ENCODE peak calls at places on chromosomes 13 and 19, in nine cellular contexts. V is fibroblast of lung, Z is transverse colon, A is GM23248, J is A549, M is heart right ventricle, Q is psoas muscle, R is SJCRH30, P is SJSA1. I is an unnamed sample.

GRCh38 chr13:109273326-109273751 is 513.0 kb downstream of the IRS2 start:
- DNase-seq in V (peak; percentile 53), Z (no peak), A (peak; percentile 61), J (peak; percentile 39), M (no peak), Q (no peak), R (no peak), P (peak; percentile 99), I (no peak)

GRCh38 chr19:8657869-8658268 is 27.4 kb downstream of the NFILZ start:
- DNase-seq in V (no peak), Z (no peak), A (no peak), J (no peak), M (no peak), Q (no peak), R (no peak), P (no peak), I (no peak)

GRCh38 chr13:113283904-113284303 is 13.1 kb upstream of the LAMP1 start:
- DNase-seq in V (no peak), Z (no peak), A (peak; percentile 21), J (no peak), M (no peak), Q (no peak), R (no peak), P (no peak), I (no peak)

GRCh38 chr13:83879431-83880171 is 2.7 kb downstream of the SLITRK1 start:
- DNase-seq in V (no peak), Z (no peak), A (peak; percentile 12), J (no peak), M (no peak), Q (no peak), R (no peak), P (no peak), I (peak; percentile 26)

GRCh38 chr19:55463583-55464031 is 944 bp downstream of the C19orf85 start:
- DNase-seq in V (no peak), Z (no peak), A (no peak), J (no peak), M (no peak), Q (no peak), R (no peak), P (no peak), I (no peak)

GRCh38 chr13:25967144-25967543 is 84.7 kb downstream of the SHISA2 start:
- DNase-seq in V (no peak), Z (no peak), A (no peak), J (no peak), M (no peak), Q (no peak), R (no peak), P (no peak), I (no peak)

GRCh38 chr13:75329723-75330122 is 152.2 kb downstream of the TBC1D4 start:
- DNase-seq in V (no peak), Z (no peak), A (no peak), J (no peak), M (no peak), Q (no peak), R (no peak), P (no peak), I (no peak)

GRCh38 chr13:91684746-91685145 is 286.3 kb downstream of the GPC5 start:
- DNase-seq in V (no peak), Z (no peak), A (no peak), J (no peak), M (no peak), Q (no peak), R (no peak), P (no peak), I (no peak)

GRCh38 chr13:50731400-50731799 is 112.1 kb downstream of the DLEU7 start:
- DNase-seq in V (peak; percentile 63), Z (no peak), A (peak; percentile 82), J (peak; percentile 15), M (peak; percentile 58), Q (no peak), R (peak; percentile 22), P (peak; percentile 8), I (peak; percentile 56)

GRCh38 chr19:13091400-13092161 is 11.1 kb downstream of the LYL1 start:
- DNase-seq in V (peak; percentile 86), Z (no peak), A (peak; percentile 85), J (peak; percentile 36), M (peak; percentile 77), Q (peak; percentile 67), R (no peak), P (no peak), I (peak; percentile 79)

GRCh38 chr13:112783946-112784500 is 94.2 kb downstream of the ATP11A start:
- DNase-seq in V (no peak), Z (no peak), A (no peak), J (no peak), M (no peak), Q (no peak), R (no peak), P (no peak), I (no peak)

GRCh38 chr19:37964109-37964508 is 57.1 kb downstream of the SIPA1L3 start:
- DNase-seq in V (no peak), Z (no peak), A (peak; percentile 17), J (no peak), M (no peak), Q (no peak), R (no peak), P (no peak), I (peak; percentile 14)

DNA sequence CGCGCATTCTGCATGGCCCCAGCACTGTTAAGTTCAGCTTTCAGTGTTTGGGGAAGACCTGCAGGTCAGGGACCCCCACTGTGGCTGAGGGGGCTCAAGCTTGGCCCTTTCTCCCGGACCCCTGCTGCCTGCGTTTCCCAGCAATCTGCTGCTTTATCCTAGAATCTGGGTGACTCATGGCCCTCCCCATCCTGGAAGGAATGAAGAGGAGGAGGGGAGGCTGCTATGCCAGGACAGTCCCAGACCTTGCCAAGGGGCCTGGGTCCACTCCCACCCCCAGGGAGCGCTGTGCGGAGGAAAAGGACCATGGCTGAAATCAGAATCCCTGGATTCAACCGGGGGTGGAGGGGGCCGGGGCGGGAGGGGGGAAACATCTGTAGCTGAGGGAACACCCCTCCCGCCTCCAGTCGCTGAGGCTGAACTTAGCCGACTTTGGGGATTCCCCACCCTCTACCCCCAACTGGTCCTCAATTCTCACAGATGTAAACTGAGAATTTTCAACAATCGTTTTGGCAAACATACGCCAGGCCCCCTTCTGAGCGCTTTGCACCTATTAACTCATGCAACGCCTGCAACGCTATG is 20.6 kb downstream of the ZNF114 start:
- DNase-seq in V (peak; percentile 26), Z (no peak), A (peak; percentile 70), J (peak; percentile 35), M (no peak), Q (no peak), R (no peak), P (peak; percentile 39), I (peak; percentile 61)
- H3K4me3 ChIP-seq in V (peak overlapping the region; percentile 60), Z (peak overlapping the region; percentile 40), A (peak overlapping the region; percentile 79), J (peak overlapping the region; percentile 49), M (no peak overlapping the region), Q (peak overlapping the region; percentile 53), R (no peak overlapping the region), P (peak overlapping the region; percentile 29), I (peak overlapping the region; percentile 78)

GRCh38 chr13:33128134-33128533 is 111.9 kb downstream of the KL start:
- DNase-seq in V (no peak), Z (no peak), A (peak; percentile 13), J (no peak), M (no peak), Q (no peak), R (no peak), P (no peak), I (no peak)
- H3K4me1 ChIP-seq in V (peaks cover 47% of the 10 kb centered on the region), Z (peaks cover 40% of the 10 kb centered on the region), A (peaks cover 40% of the 10 kb centered on the region), J (peaks cover 39% of the 10 kb centered on the region), M (peaks cover 86% of the 10 kb centered on the region), Q (peaks cover 33% of the 10 kb centered on the region), R (peaks cover 30% of the 10 kb centered on the region), P (peaks cover 45% of the 10 kb centered on the region), I (peaks cover 48% of the 10 kb centered on the region)

GRCh38 chr19:3120611-3121231 is 15.1 kb upstream of the GNA15 start:
- DNase-seq in V (no peak), Z (no peak), A (no peak), J (no peak), M (no peak), Q (peak; percentile 13), R (no peak), P (no peak), I (no peak)

GRCh38 chr19:3121396-3121795 is 14.4 kb upstream of the GNA15 start:
- DNase-seq in V (no peak), Z (no peak), A (no peak), J (no peak), M (no peak), Q (no peak), R (no peak), P (no peak), I (no peak)

GRCh38 chr19:3118232-3119070 is 17.4 kb upstream of the GNA15 start:
- DNase-seq in V (no peak), Z (no peak), A (no peak), J (no peak), M (no peak), Q (no peak), R (no peak), P (no peak), I (no peak)

GRCh38 chr19:3119071-3119781 is 16.6 kb upstream of the GNA15 start:
- DNase-seq in V (no peak), Z (no peak), A (no peak), J (no peak), M (no peak), Q (no peak), R (no peak), P (no peak), I (no peak)

DNA sequence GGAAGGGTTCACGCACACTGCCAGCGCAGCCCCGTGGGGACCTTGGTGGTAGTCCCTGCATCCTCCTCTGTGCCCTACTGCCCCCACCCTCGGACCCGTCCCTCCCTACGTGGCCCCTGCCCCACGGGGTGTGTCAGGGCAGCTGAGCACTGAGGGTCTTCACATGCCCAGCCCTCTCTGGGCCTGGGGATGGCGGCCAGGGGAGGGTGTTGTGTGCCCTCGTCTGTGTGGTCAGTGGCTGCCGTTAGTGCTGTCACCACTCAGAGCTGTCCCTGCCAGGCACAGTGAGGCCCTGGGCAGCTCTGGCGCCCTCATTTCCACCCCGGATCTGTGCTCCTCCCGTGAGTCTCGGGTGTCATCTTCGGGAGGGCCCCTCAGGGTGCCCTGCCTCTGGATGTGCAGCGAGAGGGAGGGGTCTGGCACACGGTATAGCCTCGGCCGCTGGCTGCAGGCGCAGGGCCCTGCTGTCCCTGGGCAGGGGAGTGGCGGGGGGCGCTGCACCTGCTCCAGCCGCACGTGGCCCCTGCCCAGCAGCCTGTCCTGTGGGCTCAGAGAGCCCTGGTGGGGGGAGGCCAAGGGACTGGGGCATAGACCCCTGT is 16.0 kb upstream of the GNA15 start:
- DNase-seq in V (no peak), Z (no peak), A (no peak), J (no peak), M (no peak), Q (no peak), R (no peak), P (no peak), I (no peak)
- H3K4me3 ChIP-seq in V (no peak overlapping the region), Z (no peak overlapping the region), A (no peak overlapping the region), J (no peak overlapping the region), M (no peak overlapping the region), Q (no peak overlapping the region), R (no peak overlapping the region), P (no peak overlapping the region), I (no peak overlapping the region)

DNA sequence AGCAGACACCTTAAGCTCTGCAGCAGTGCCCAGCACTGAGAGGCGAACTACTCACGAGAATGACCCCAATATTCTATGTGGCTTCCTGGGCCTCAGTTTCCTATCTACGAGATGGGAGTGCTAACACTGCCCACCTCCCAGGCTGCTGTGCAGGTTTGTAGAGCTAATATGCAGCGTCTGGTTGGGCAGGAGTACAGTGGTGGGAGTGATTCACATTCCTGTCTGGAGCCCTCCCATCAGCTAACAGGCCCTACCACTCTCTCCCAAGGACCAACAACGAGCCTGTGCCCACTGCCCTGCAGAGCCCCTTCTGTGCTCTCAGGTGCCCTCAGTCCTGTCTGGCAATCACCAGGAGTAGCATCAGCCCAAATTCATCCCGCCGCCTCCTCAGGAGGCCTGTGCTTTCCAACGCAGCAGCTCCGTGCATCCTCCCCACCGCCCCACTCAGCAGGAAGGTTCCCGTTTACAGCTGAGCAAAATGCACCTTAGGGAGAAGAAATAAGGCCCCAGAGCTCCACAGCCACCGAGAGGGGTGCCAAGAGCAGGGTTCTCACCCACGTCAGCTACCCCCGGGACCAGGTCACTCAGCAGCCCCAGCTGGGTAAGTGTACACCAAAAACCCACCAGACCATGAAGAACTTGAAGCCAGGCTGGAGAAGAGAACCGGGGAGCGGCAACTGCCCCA is 6.6 kb downstream of the AKT2 start:
- DNase-seq in V (no peak), Z (no peak), A (peak; percentile 55), J (no peak), M (no peak), Q (no peak), R (no peak), P (no peak), I (no peak)
- H3K4me1 ChIP-seq in V (peaks cover 10% of the 10 kb centered on the region), Z (peaks cover 76% of the 10 kb centered on the region), A (peaks cover 54% of the 10 kb centered on the region), J (peaks cover 3% of the 10 kb centered on the region), M (peaks cover 95% of the 10 kb centered on the region), Q (peaks cover 89% of the 10 kb centered on the region), R (peaks cover 9% of the 10 kb centered on the region), P (peaks cover under 1% of the 10 kb centered on the region), I (peaks cover 78% of the 10 kb centered on the region)